ENCODE peak calls at places on chromosomes 5 and 9, in seven cellular contexts. P, R, U, Y, V, M and F are unnamed samples.

GRCh38 chr5:372911-373709 is 51.6 kb downstream of the AHRR start:
- DNase-seq in P (no peak), R (peak), U (no peak), Y (peak), V (no peak), M (no peak), F (no peak)

GRCh38 chr5:3324421-3325101 is 271.1 kb upstream of the IRX1 start:
- DNase-seq in P (no peak), R (no peak), U (no peak), Y (no peak), V (no peak), M (no peak), F (no peak)

GRCh38 chr9:2271426-2271825 is 256.3 kb downstream of the SMARCA2 start:
- DNase-seq in P (no peak), R (peak), U (peak), Y (peak), V (no peak), M (no peak), F (peak)

GRCh38 chr5:73506459-73506955 is 8.3 kb downstream of the BTF3 start:
- DNase-seq in P (no peak), R (no peak), U (no peak), Y (no peak), V (no peak), M (no peak), F (no peak)

GRCh38 chr9:71250626-71251025 is 129.2 kb upstream of the TRPM3 start:
- DNase-seq in P (no peak), R (no peak), U (no peak), Y (no peak), V (no peak), M (no peak), F (no peak)

GRCh38 chr9:87278971-87279731 is 218.5 kb upstream of the DAPK1 start:
- DNase-seq in P (no peak), R (no peak), U (no peak), Y (no peak), V (peak), M (no peak), F (no peak)

GRCh38 chr5:78508231-78508765 is 140.3 kb downstream of the LHFPL2 start:
- DNase-seq in P (peak), R (peak), U (no peak), Y (no peak), V (peak), M (no peak), F (no peak)

GRCh38 chr5:173750538-173751265 is 134.3 kb upstream of the BOD1 start:
- DNase-seq in P (no peak), R (no peak), U (no peak), Y (no peak), V (no peak), M (no peak), F (no peak)

GRCh38 chr9:19074229-19074628 is 25.0 kb downstream of the RRAGA start:
- DNase-seq in P (no peak), R (no peak), U (no peak), Y (no peak), V (no peak), M (no peak), F (no peak)

GRCh38 chr9:70438341-70438924 is 24.0 kb upstream of the KLF9 start:
- DNase-seq in P (peak), R (peak), U (no peak), Y (peak), V (peak), M (no peak), F (peak)

GRCh38 chr5:41240985-41241384 is 27.7 kb upstream of the C6 start:
- DNase-seq in P (no peak), R (no peak), U (no peak), Y (no peak), V (no peak), M (no peak), F (no peak)

GRCh38 chr9:127519301-127520166 is 68.2 kb downstream of the LRSAM1 start:
- DNase-seq in P (no peak), R (no peak), U (no peak), Y (peak), V (peak), M (no peak), F (peak)

GRCh38 chr5:126055348-126055729 is 367.9 kb upstream of the GRAMD2B start:
- DNase-seq in P (no peak), R (no peak), U (no peak), Y (no peak), V (no peak), M (no peak), F (no peak)

GRCh38 chr5:31470608-31471007 is 61.3 kb downstream of the DROSHA start:
- DNase-seq in P (no peak), R (peak), U (no peak), Y (peak), V (peak), M (peak), F (peak)

GRCh38 chr5:177494356-177495195 is 2.8 kb downstream of the PDLIM7 start:
- DNase-seq in P (peak), R (peak), U (no peak), Y (peak), V (peak), M (no peak), F (peak)

GRCh38 chr5:177491429-177491945 is 5.9 kb downstream of the PDLIM7 start:
- DNase-seq in P (peak), R (peak), U (no peak), Y (no peak), V (no peak), M (no peak), F (no peak)

GRCh38 chr5:177493795-177494355 is 3.5 kb downstream of the PDLIM7 start:
- DNase-seq in P (no peak), R (no peak), U (no peak), Y (no peak), V (no peak), M (no peak), F (no peak)

GRCh38 chr5:177491983-177492746 is 5.2 kb downstream of the PDLIM7 start:
- DNase-seq in P (no peak), R (no peak), U (no peak), Y (no peak), V (no peak), M (no peak), F (no peak)

DNA sequence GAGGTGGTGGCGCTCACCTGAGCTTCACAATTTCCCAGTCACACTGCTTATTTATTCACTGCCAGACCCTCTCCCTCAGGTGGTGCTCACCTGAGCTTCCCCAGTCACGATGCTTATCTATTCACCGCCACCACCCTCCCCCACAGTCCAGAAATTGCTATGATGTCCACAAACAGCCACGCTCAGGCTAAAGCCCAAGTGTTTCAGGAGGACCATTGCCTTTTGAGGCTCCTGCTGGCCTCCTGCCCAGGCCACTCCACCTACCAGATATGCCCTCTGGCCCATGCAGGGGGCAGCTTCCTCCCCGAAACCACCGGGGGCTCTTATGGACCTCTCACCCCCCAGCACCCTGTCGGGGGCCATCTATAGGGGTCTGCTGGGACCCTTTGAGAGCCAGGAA is 4.6 kb downstream of the PDLIM7 start:
- DNase-seq in P (no peak), R (no peak), U (no peak), Y (peak), V (no peak), M (no peak), F (no peak)
- TF ChIP-seq POLR2A in P (no peak), R (no peak), U (no peak), Y (no peak), V (peak), M (no peak), F (no peak)

GRCh38 chr9:137423001-137423809 is at the start of the genes EXD3 and NOXA1:
- DNase-seq in P (peak), R (peak), U (peak), Y (peak), V (peak), M (peak), F (peak)
- TF ChIP-seq POLR2A in P (no peak), R (no peak), U (no peak), Y (peak), V (no peak), M (peak), F (peak)

GRCh38 chr5:128304121-128304520 is 220.6 kb downstream of the SLC12A2 start:
- DNase-seq in P (no peak), R (no peak), U (no peak), Y (no peak), V (peak), M (no peak), F (no peak)
- TF ChIP-seq POLR2A in P (no peak), R (no peak), U (no peak), Y (no peak), V (no peak), M (no peak), F (no peak)

GRCh38 chr5:179606071-179606909 is 17.2 kb downstream of the HNRNPH1 start:
- DNase-seq in P (no peak), R (no peak), U (no peak), Y (no peak), V (no peak), M (no peak), F (no peak)
- TF ChIP-seq POLR2A in P (no peak), R (no peak), U (no peak), Y (no peak), V (no peak), M (no peak), F (no peak)

GRCh38 chr5:43008369-43009158 is 31.6 kb downstream of the ANXA2R start:
- DNase-seq in P (peak), R (peak), U (no peak), Y (peak), V (peak), M (peak), F (peak)
- TF ChIP-seq POLR2A in P (peak), R (no peak), U (peak), Y (peak), V (no peak), M (peak), F (peak)